ENCODE peak calls at places on chromosomes 2 and 18, in seven cellular contexts. Q is HCT116, V is small intestine, B is NB4, D is psoas muscle, S is GM23248, E is cardiac muscle cell. I is an unnamed sample.

GRCh38 chr2:74499269-74499939 is at the start of gene LBX2:
- DNase-seq in S (peak; percentile 63), B (no peak), E (peak; percentile 47), Q (no peak), V (peak; percentile 31), D (no peak), I (no peak)

GRCh38 chr2:152171733-152172132 is 3.8 kb downstream of the STAM2 start:
- DNase-seq in E (no peak), S (peak; percentile 29), B (no peak), Q (no peak), D (no peak), V (peak; percentile 28), I (no peak)

GRCh38 chr2:238465487-238466241 is 38.9 kb downstream of the ASB1 start:
- DNase-seq in V (no peak), B (no peak), S (no peak), E (no peak), D (peak; percentile 25), Q (no peak), I (no peak)

GRCh38 chr2:135164431-135164830 is 112.3 kb downstream of the RAB3GAP1 start:
- DNase-seq in V (no peak), D (no peak), B (no peak), Q (no peak), S (peak; percentile 95), E (no peak), I (peak; percentile 19)

GRCh38 chr2:24984912-24985311 is 13.2 kb upstream of the DNAJC27 start:
- DNase-seq in B (no peak), V (no peak), S (peak; percentile 14), E (peak; percentile 83), Q (no peak), D (no peak), I (peak; percentile 32)

GRCh38 chr2:153074207-153074606 is 355.8 kb downstream of the ARL6IP6 start:
- DNase-seq in Q (no peak), S (peak; percentile 10), V (no peak), D (no peak), B (no peak), E (no peak), I (no peak)

GRCh38 chr2:165833156-165833555 is 39.1 kb upstream of the GALNT3 start:
- DNase-seq in Q (no peak), D (no peak), V (no peak), B (no peak), E (no peak), S (peak; percentile 68), I (peak; percentile 6)

GRCh38 chr2:166375205-166375735 is 474 bp downstream of the SCN9A start:
- DNase-seq in V (no peak), E (no peak), S (peak; percentile 38), B (peak; percentile 7), D (no peak), Q (no peak), I (no peak)

GRCh38 chr18:42480521-42480920 is 525.5 kb downstream of the PIK3C3 start:
- DNase-seq in B (no peak), S (no peak), D (no peak), V (no peak), E (no peak), Q (no peak), I (no peak)

GRCh38 chr2:5453648-5454390 is 238.4 kb upstream of the SOX11 start:
- DNase-seq in E (peak; percentile 3), S (no peak), Q (no peak), B (no peak), V (no peak), D (no peak), I (no peak)

GRCh38 chr2:180715044-180715443 is 265.4 kb upstream of the UBE2E3 start:
- DNase-seq in E (no peak), D (no peak), B (no peak), Q (no peak), V (no peak), S (no peak), I (no peak)

GRCh38 chr2:219213026-219213415 is 5.7 kb downstream of the ABCB6 start:
- DNase-seq in E (no peak), D (no peak), Q (no peak), B (no peak), V (no peak), S (no peak), I (no peak)

GRCh38 chr2:63786506-63786905 is 55.2 kb upstream of the UGP2 start:
- DNase-seq in B (no peak), S (no peak), D (no peak), Q (no peak), V (no peak), E (no peak), I (no peak)

GRCh38 chr2:128026422-128027277 is 1.2 kb downstream of the SAP130 start:
- DNase-seq in D (no peak), E (peak; percentile 10), S (peak; percentile 45), Q (no peak), B (no peak), V (peak; percentile 7), I (peak; percentile 11)

GRCh38 chr2:241762321-241762932 is 14.2 kb upstream of the GAL3ST2 start:
- DNase-seq in S (no peak), V (no peak), E (no peak), B (no peak), D (no peak), Q (no peak), I (no peak)

GRCh38 chr2:148909114-148909513 is 34.1 kb downstream of the KIF5C start:
- DNase-seq in E (no peak), S (peak; percentile 5), V (no peak), D (no peak), B (no peak), Q (no peak), I (no peak)

GRCh38 chr2:99085400-99085799 is 56.1 kb upstream of the C2orf15 start:
- DNase-seq in S (peak; percentile 32), E (peak; percentile 13), B (peak; percentile 54), V (no peak), D (no peak), Q (no peak), I (peak; percentile 11)

GRCh38 chr18:6248017-6248416 is 166.7 kb downstream of the L3MBTL4 start:
- DNase-seq in D (no peak), V (no peak), E (no peak), B (no peak), S (no peak), Q (no peak), I (no peak)

GRCh38 chr2:11156396-11157075 is 1.3 kb downstream of the SLC66A3 start:
- DNase-seq in S (no peak), V (no peak), E (no peak), Q (no peak), B (no peak), D (no peak), I (no peak)

GRCh38 chr2:11157296-11157695 is 2.0 kb downstream of the SLC66A3 start:
- DNase-seq in V (no peak), E (no peak), S (no peak), Q (no peak), D (no peak), B (no peak), I (no peak)

GRCh38 chr2:11155326-11156059 is at the start of gene SLC66A3:
- DNase-seq in Q (peak; percentile 59), S (peak; percentile 93), V (no peak), B (peak; percentile 94), D (no peak), E (peak; percentile 95), I (peak; percentile 89)

GRCh38 chr2:11152591-11152990 is 2.7 kb upstream of the SLC66A3 start:
- DNase-seq in V (no peak), D (no peak), E (no peak), B (no peak), S (no peak), Q (no peak), I (no peak)

GRCh38 chr2:11154460-11155325 is 574 bp upstream of the SLC66A3 start:
- DNase-seq in E (peak; percentile 99), S (peak; percentile 99), Q (peak; percentile 89), D (peak; percentile 99), B (peak; percentile 96), V (peak; percentile 94), I (peak; percentile 97)
- H3K4me3 ChIP-seq in E (peak overlapping the region; percentile 32), S (peak overlapping the region; percentile 71), Q (peak overlapping the region; percentile 59), D (peak overlapping the region; percentile 73), B (peak overlapping the region; percentile 64), V (peak overlapping the region; percentile 31), I (peak overlapping the region; percentile 59)

GRCh38 chr2:64860321-64860751 is 128.9 kb upstream of the SLC1A4 start:
- DNase-seq in D (peak; percentile 57), B (peak; percentile 70), E (no peak), S (no peak), Q (no peak), V (no peak), I (no peak)
- H3K4me3 ChIP-seq in D (peak overlapping the region; percentile 65), B (peak overlapping the region; percentile 55), E (no peak overlapping the region), S (no peak overlapping the region), Q (peak overlapping the region; percentile 47), V (no peak overlapping the region), I (no peak overlapping the region)

GRCh38 chr2:56739421-56739820 is 555.6 kb downstream of the CCDC85A start:
- DNase-seq in Q (no peak), S (no peak), V (no peak), E (no peak), D (no peak), B (no peak), I (no peak)

GRCh38 chr2:56743807-56744206 is 560.0 kb downstream of the CCDC85A start:
- DNase-seq in D (no peak), S (no peak), Q (no peak), E (no peak), V (no peak), B (no peak), I (no peak)

DNA sequence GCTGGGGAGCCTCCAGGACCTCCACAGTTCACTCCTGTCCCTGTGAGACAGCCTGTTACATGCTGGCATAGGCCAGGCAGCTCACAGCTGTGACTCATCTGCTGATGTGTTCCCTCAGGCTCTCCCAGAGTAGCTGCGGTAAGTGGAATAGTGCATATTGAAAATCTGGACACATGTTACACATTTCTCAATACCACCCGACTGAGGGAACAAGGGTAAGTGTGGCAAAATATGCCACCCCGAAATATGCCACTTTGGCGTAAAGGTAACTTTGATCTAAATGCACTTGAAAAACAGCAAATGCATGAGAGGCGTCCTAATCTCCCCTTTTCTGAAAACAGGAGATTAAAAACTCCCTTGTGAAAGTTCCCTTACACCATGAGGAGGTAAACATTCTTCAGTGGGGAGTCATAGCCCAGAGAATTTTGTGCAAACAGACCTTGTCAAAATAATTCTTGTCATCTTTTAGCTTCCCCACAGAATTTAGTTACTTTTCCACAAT is 557.9 kb downstream of the CCDC85A start:
- DNase-seq in S (peak; percentile 96), B (peak; percentile 2), V (no peak), E (peak; percentile 5), Q (peak; percentile 45), D (peak; percentile 39), I (peak; percentile 44)
- H3K4me3 ChIP-seq in S (peak overlapping the region; percentile 59), B (no peak overlapping the region), V (no peak overlapping the region), E (no peak overlapping the region), Q (peak overlapping the region; percentile 10), D (no peak overlapping the region), I (no peak overlapping the region)

DNA sequence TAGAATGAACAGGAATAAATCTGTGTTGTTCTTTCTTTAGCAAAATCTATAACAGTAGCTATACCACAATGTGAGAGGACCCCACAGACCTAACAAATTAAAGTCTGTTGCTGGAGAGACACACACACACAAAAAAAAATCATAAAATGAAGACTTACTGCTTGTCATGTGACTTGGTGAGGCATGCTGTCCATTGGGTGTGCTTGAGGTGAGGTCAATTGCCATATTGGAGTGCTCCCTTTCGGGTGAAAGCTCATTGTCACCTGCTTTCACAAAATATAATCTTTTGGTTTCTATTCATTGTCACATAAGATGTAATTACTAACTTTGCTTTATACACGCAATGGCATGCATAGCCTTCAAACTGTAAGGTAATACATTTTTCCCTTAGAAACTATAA is 3.9 kb downstream of the IKZF2 start:
- DNase-seq in B (no peak), V (no peak), D (no peak), Q (no peak), S (no peak), E (no peak), I (peak; percentile 37)
- H3K4me3 ChIP-seq in B (peak overlapping the region; percentile 2), V (no peak overlapping the region), D (peak overlapping the region; percentile 89), Q (no peak overlapping the region), S (peak overlapping the region; percentile 97), E (no peak overlapping the region), I (peak overlapping the region; percentile 75)

I was measured in A673.